ENCODE peak calls at places on chromosomes 2 and 18, in four cellular contexts. C, H, Z and L are unnamed samples.

GRCh38 chr2:18435425-18436037 is 124.9 kb downstream of the RDH14 start:
- DNase-seq in C (no peak), Z (no peak), H (peak; percentile 53), L (no peak)

GRCh38 chr2:104539649-104540048 is 314.3 kb upstream of the POU3F3 start:
- DNase-seq in Z (no peak), C (no peak), H (no peak), L (no peak)

GRCh38 chr2:227615906-227616305 is 1.3 kb upstream of the SCYGR3 start:
- DNase-seq in H (no peak), Z (no peak), C (no peak), L (no peak)

GRCh38 chr18:36688020-36688965 is 140.5 kb downstream of the TPGS2 start:
- DNase-seq in H (peak; percentile 59), C (peak; percentile 70), Z (no peak), L (peak; percentile 19)

GRCh38 chr2:29487967-29488550 is 372.8 kb downstream of the CLIP4 start:
- DNase-seq in Z (no peak), H (no peak), C (no peak), L (no peak)

GRCh38 chr2:149799296-149799695 is 211.7 kb upstream of the MMADHC start:
- DNase-seq in H (peak; percentile 11), Z (no peak), C (no peak), L (no peak)

GRCh38 chr2:31384771-31385276 is 29.7 kb downstream of the XDH start:
- DNase-seq in H (no peak), Z (no peak), C (no peak), L (no peak)

GRCh38 chr2:99555410-99555809 is 65.6 kb upstream of the REV1 start:
- DNase-seq in Z (no peak), H (no peak), C (no peak), L (no peak)

GRCh38 chr18:32469190-32469611 is 1.5 kb downstream of the GAREM1 start:
- DNase-seq in C (peak; percentile 59), Z (peak; percentile 76), H (peak; percentile 15), L (no peak)

GRCh38 chr2:101816598-101816997 is 119.1 kb downstream of the MAP4K4 start:
- DNase-seq in C (no peak), H (no peak), Z (no peak), L (no peak)

GRCh38 chr2:101818531-101819451 is 121.3 kb downstream of the MAP4K4 start:
- DNase-seq in Z (no peak), C (no peak), H (no peak), L (no peak)

GRCh38 chr2:101815739-101816391 is 118.4 kb downstream of the MAP4K4 start:
- DNase-seq in C (no peak), Z (no peak), H (no peak), L (no peak)

GRCh38 chr2:101815154-101815553 is 117.6 kb downstream of the MAP4K4 start:
- DNase-seq in C (no peak), Z (no peak), H (no peak), L (no peak)

DNA sequence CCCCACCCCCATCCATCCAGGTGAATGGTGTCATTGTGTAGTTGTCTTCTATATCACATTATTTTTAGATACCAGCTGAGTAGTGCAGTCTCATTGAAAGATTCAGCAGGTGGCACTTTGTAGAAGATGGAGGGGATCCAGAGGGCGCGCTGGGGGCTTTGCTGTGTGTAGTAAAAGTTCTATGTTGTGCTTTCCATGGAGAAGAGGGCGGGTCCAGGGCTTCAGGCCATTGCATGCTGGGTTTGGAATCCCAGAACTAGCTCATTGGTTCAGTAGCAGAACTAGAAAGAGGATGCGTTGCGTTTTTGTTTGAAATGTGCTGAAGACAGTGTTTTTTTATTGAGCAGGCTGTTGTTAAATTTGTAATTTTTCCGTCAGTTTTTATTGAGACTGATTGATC is 120.0 kb downstream of the MAP4K4 start:
- DNase-seq in H (no peak), Z (no peak), C (no peak), L (no peak)
- H3K9me3 ChIP-seq in H (no peaks in the 10 kb centered on the region), Z (no peaks in the 10 kb centered on the region), C (no peaks in the 10 kb centered on the region), L (no peaks in the 10 kb centered on the region)

DNA sequence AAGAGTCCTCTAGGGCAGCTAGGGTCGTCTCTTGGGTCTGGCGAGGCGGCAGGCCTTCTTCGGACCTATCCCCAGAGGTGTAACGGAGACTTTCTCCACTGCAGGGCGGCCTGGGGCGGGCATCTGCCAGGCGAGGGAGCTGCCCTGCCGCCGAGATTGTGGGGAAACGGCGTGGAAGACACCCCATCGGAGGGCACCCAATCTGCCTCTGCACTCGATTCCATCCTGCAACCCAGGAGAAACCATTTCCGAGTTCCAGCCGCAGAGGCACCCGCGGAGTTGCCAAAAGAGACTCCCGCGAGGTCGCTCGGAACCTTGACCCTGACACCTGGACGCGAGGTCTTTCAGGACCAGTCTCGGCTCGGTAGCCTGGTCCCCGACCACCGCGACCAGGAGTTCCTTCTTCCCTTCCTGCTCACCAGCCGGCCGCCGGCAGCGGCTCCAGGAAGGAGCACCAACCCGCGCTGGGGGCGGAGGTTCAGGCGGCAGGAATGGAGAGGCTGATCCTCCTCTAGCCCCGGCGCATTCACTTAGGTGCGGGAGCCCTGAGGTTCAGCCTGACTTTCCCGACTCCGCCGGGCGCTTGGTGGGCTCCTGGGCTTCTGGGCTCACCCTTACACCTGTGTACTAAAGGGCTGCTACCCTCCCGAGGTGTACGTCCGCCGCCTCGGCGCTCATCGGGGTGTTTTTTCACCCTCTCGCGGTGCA is 8.2 kb downstream of the SIX2 start:
- DNase-seq in Z (no peak), H (no peak), C (no peak), L (no peak)
- H3K9me3 ChIP-seq in Z (no peaks in the 10 kb centered on the region), H (peaks cover 2% of the 10 kb centered on the region), C (no peaks in the 10 kb centered on the region), L (no peaks in the 10 kb centered on the region)

GRCh38 chr2:220748875-220749479 is 823.1 kb downstream of the EPHA4 start:
- DNase-seq in Z (no peak), C (no peak), H (no peak), L (no peak)
- H3K9me3 ChIP-seq in Z (no peaks in the 10 kb centered on the region), C (no peaks in the 10 kb centered on the region), H (no peaks in the 10 kb centered on the region), L (no peaks in the 10 kb centered on the region)

GRCh38 chr2:2728635-2729034 is 397.6 kb upstream of the MYT1L start:
- DNase-seq in C (no peak), H (no peak), Z (no peak), L (no peak)

GRCh38 chr2:2726163-2726562 is 395.1 kb upstream of the MYT1L start:
- DNase-seq in C (no peak), H (no peak), Z (no peak), L (no peak)

GRCh38 chr2:2730301-2730833 is 399.3 kb upstream of the MYT1L start:
- DNase-seq in H (no peak), Z (no peak), C (no peak), L (no peak)

GRCh38 chr2:2729246-2729645 is 398.2 kb upstream of the MYT1L start:
- DNase-seq in C (no peak), H (no peak), Z (no peak), L (no peak)

GRCh38 chr2:2727876-2728511 is 396.9 kb upstream of the MYT1L start:
- DNase-seq in H (no peak), Z (no peak), C (no peak), L (no peak)
- H3K9me3 ChIP-seq in H (no peaks in the 10 kb centered on the region), Z (no peaks in the 10 kb centered on the region), C (no peaks in the 10 kb centered on the region), L (no peaks in the 10 kb centered on the region)

DNA sequence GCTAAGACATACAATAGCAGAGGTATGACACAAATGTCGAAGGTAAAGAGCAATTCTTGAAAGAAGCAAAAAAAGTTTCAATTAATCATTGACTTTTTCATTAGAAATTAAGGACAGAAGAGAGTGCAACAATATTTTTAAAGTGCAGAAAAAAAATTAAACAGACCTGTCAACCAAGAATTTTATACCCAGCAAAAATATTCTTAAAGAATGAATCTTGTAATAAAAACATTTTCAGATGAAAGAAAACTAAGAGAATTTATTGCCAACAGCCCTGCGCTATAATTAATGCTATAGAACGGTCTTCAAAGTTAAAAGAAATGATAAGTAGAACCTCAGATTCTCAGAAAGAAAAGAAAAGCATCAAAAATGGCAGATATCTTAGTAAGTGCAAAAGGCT is 79.0 kb downstream of the OLA1 start:
- DNase-seq in H (no peak), Z (no peak), C (no peak), L (no peak)
- H3K9me3 ChIP-seq in H (peaks cover 9% of the 10 kb centered on the region), Z (no peaks in the 10 kb centered on the region), C (no peaks in the 10 kb centered on the region), L (peaks cover 16% of the 10 kb centered on the region)

GRCh38 chr18:43950062-43950461 is 672.8 kb upstream of the SYT4 start:
- DNase-seq in H (no peak), Z (no peak), C (no peak), L (no peak)
- H3K9me3 ChIP-seq in H (peaks cover 4% of the 10 kb centered on the region), Z (no peaks in the 10 kb centered on the region), C (no peaks in the 10 kb centered on the region), L (no peaks in the 10 kb centered on the region)